ENCODE peak calls at places on chromosomes 11 and 22, in ten cellular contexts. K, J, X, R, V, T, Y, D, S and F are unnamed samples.

GRCh38 chr11:28596816-28597215 is 488.6 kb downstream of the METTL15 start:
- DNase-seq in K (no peak), J (no peak), X (no peak), R (no peak), V (no peak), T (no peak), Y (no peak), D (no peak), S (no peak), F (no peak)

GRCh38 chr11:123083623-123084029 is 21.7 kb upstream of the HSPA8 start:
- DNase-seq in K (peak; percentile 95), J (peak; percentile 61), X (peak; percentile 95), R (peak; percentile 80), V (peak; percentile 93), T (no peak), Y (peak; percentile 74), D (peak; percentile 94), S (no peak), F (peak; percentile 94)

GRCh38 chr11:111441443-111441842 is 62.4 kb upstream of the POU2AF1 start:
- DNase-seq in K (peak; percentile 61), J (no peak), X (peak; percentile 86), R (no peak), V (no peak), T (no peak), Y (no peak), D (no peak), S (no peak), F (peak; percentile 78)

GRCh38 chr11:66725114-66725513 is 3.9 kb downstream of the SPTBN2 start:
- DNase-seq in K (no peak), J (no peak), X (no peak), R (no peak), V (no peak), T (no peak), Y (no peak), D (no peak), S (no peak), F (peak; percentile 7)

GRCh38 chr11:110000045-110000502 is 93.1 kb upstream of the ZC3H12C start:
- DNase-seq in K (peak; percentile 72), J (peak; percentile 13), X (peak; percentile 98), R (no peak), V (no peak), T (no peak), Y (no peak), D (peak; percentile 5), S (peak; percentile 61), F (no peak)

GRCh38 chr11:130115218-130115617 is 44.4 kb upstream of the ST14 start:
- DNase-seq in K (no peak), J (peak; percentile 48), X (peak; percentile 50), R (no peak), V (no peak), T (no peak), Y (peak; percentile 21), D (no peak), S (no peak), F (no peak)

GRCh38 chr22:49032821-49033220 is 794.9 kb downstream of the BRD1 start:
- DNase-seq in K (no peak), J (no peak), X (no peak), R (no peak), V (no peak), T (no peak), Y (no peak), D (no peak), S (no peak), F (no peak)

GRCh38 chr11:795638-796564 is 2.2 kb downstream of the SLC25A22 start:
- DNase-seq in K (peak; percentile 66), J (peak; percentile 81), X (peak; percentile 77), R (peak; percentile 43), V (peak; percentile 74), T (peak; percentile 90), Y (peak; percentile 81), D (peak; percentile 78), S (peak; percentile 89), F (peak; percentile 91)

GRCh38 chr11:92297551-92298237 is 73.1 kb downstream of the FAT3 start:
- DNase-seq in K (no peak), J (no peak), X (no peak), R (no peak), V (no peak), T (no peak), Y (no peak), D (no peak), S (no peak), F (no peak)

GRCh38 chr22:26835929-26836528 is 178.6 kb downstream of the MIAT start:
- DNase-seq in K (peak; percentile 30), J (peak; percentile 24), X (no peak), R (no peak), V (no peak), T (no peak), Y (peak; percentile 68), D (no peak), S (peak; percentile 84), F (no peak)

GRCh38 chr11:46364056-46364455 is 16.8 kb downstream of the DGKZ start:
- DNase-seq in K (no peak), J (no peak), X (no peak), R (no peak), V (no peak), T (no peak), Y (no peak), D (no peak), S (no peak), F (no peak)

GRCh38 chr11:46361283-46362145 is 14.3 kb downstream of the DGKZ start:
- DNase-seq in K (no peak), J (peak; percentile 75), X (peak; percentile 37), R (no peak), V (peak; percentile 85), T (peak; percentile 83), Y (peak; percentile 55), D (peak; percentile 87), S (peak; percentile 94), F (peak; percentile 87)

GRCh38 chr11:46363455-46363920 is 16.2 kb downstream of the DGKZ start:
- DNase-seq in K (no peak), J (no peak), X (peak; percentile 57), R (no peak), V (peak; percentile 88), T (no peak), Y (peak; percentile 38), D (peak; percentile 73), S (no peak), F (no peak)

GRCh38 chr11:46362146-46363030 is 15.1 kb downstream of the DGKZ start:
- DNase-seq in K (no peak), J (no peak), X (no peak), R (no peak), V (no peak), T (no peak), Y (no peak), D (no peak), S (peak; percentile 47), F (no peak)

GRCh38 chr11:46363031-46363407 is 15.8 kb downstream of the DGKZ start:
- DNase-seq in K (no peak), J (no peak), X (peak; percentile 74), R (no peak), V (peak; percentile 87), T (peak; percentile 85), Y (peak; percentile 54), D (peak; percentile 86), S (no peak), F (no peak)
- H3K4me1 ChIP-seq in K (no peaks in the 10 kb centered on the region), J (peaks cover 29% of the 10 kb centered on the region), X (peaks cover 27% of the 10 kb centered on the region), R (peaks cover 38% of the 10 kb centered on the region), V (peaks cover 15% of the 10 kb centered on the region), T (peaks cover 51% of the 10 kb centered on the region), Y (peaks cover 42% of the 10 kb centered on the region), D (peaks cover 25% of the 10 kb centered on the region), S (peaks cover 80% of the 10 kb centered on the region), F (peaks cover 47% of the 10 kb centered on the region)

DNA sequence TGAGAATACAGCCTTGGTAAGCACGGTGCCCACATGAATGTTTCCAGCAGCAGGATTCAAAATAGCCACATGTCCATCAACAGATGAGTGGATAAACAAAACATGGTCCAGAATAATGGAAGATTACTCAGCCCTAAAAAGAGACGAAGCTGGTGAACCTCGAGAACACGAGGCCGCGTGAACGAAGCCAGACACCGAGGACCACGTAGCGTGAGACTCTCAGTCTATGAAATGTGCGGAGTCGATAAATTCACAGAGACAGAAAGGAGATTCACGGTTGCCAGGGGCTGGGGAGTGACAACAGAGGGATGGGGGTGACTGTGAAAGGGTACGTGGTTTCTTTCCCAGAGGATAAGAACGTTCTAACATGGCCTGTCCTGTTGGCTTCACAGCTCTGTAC is 2.9 kb upstream of the ASCL2 start:
- DNase-seq in K (no peak), J (no peak), X (no peak), R (no peak), V (no peak), T (no peak), Y (no peak), D (no peak), S (no peak), F (peak; percentile 25)
- H3K27me3 ChIP-seq in K (peaks cover 76% of the 10 kb centered on the region), J (no peaks in the 10 kb centered on the region), X (peaks cover 8% of the 10 kb centered on the region), R (no peaks in the 10 kb centered on the region), V (peaks cover 32% of the 10 kb centered on the region), T (peaks cover 45% of the 10 kb centered on the region), Y (no peaks in the 10 kb centered on the region), D (peaks cover 27% of the 10 kb centered on the region), S (no peaks in the 10 kb centered on the region), F (peaks cover 53% of the 10 kb centered on the region)

GRCh38 chr11:73372371-73372993 is 3.7 kb upstream of the RELT start:
- DNase-seq in K (no peak), J (no peak), X (no peak), R (no peak), V (no peak), T (no peak), Y (no peak), D (no peak), S (peak; percentile 68), F (no peak)

GRCh38 chr11:73376803-73377629 is 817 bp downstream of the RELT start:
- DNase-seq in K (peak; percentile 75), J (peak; percentile 38), X (peak; percentile 77), R (peak; percentile 51), V (peak; percentile 64), T (peak; percentile 71), Y (peak; percentile 34), D (no peak), S (peak; percentile 90), F (peak; percentile 78)

GRCh38 chr11:73375830-73376167 is 400 bp upstream of the RELT start:
- DNase-seq in K (no peak), J (no peak), X (no peak), R (no peak), V (no peak), T (no peak), Y (no peak), D (no peak), S (no peak), F (no peak)

GRCh38 chr11:73376168-73376802 is at the start of gene RELT:
- DNase-seq in K (peak; percentile 77), J (peak; percentile 87), X (peak; percentile 87), R (peak; percentile 20), V (peak; percentile 90), T (peak; percentile 92), Y (peak; percentile 90), D (peak; percentile 85), S (peak; percentile 98), F (peak; percentile 93)

DNA sequence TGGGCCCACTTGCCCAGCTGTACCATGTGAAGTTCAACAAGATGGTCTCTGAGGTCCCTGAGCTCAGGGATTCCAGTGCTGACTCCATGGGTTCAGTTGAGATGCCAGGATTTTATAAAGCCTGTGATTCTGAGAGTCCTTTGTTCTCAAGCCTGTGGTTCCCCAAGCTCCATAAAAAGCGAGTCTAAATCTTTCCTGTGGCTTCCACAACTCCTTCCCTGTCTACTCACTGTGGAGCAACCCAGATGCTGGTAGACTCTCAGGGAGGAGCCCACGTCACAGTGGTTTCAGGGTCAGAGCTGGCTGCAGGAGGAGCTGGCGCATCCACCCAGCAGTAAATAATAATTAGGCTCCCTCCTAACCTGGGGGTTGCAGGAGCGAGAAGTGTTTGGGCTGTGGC is 2.1 kb upstream of the RELT start:
- DNase-seq in K (no peak), J (no peak), X (no peak), R (no peak), V (no peak), T (no peak), Y (no peak), D (no peak), S (no peak), F (no peak)
- H3K27ac ChIP-seq in K (no peak overlapping the region), J (no peak overlapping the region), X (no peak overlapping the region), R (no peak overlapping the region), V (no peak overlapping the region), T (no peak overlapping the region), Y (no peak overlapping the region), D (no peak overlapping the region), S (no peak overlapping the region), F (no peak overlapping the region)

GRCh38 chr11:68006606-68007166 is 2.8 kb upstream of the UNC93B1 start:
- DNase-seq in K (no peak), J (no peak), X (no peak), R (no peak), V (no peak), T (no peak), Y (no peak), D (no peak), S (peak; percentile 41), F (no peak)
- H3K4me1 ChIP-seq in K (no peaks in the 10 kb centered on the region), J (peaks cover 29% of the 10 kb centered on the region), X (peaks cover 2% of the 10 kb centered on the region), R (peaks cover 30% of the 10 kb centered on the region), V (no peaks in the 10 kb centered on the region), T (peaks cover 51% of the 10 kb centered on the region), Y (peaks cover 53% of the 10 kb centered on the region), D (peaks cover 10% of the 10 kb centered on the region), S (peaks cover 42% of the 10 kb centered on the region), F (no peaks in the 10 kb centered on the region)